ENCODE peak calls at places on chromosomes 11 and 22, in ten cellular contexts. One of them, this sample, is unnamed.

GRCh38 chr22:17775781-17776470 is 1.7 kb upstream of the BID start:
- DNase-seq in HepG2: no peak
- DNase-seq in heart left ventricle: peak; percentile 35
- DNase-seq in fibroblast of lung: no peak
- DNase-seq in fibroblast of the aortic adventitia: no peak
- DNase-seq in mammary epithelial cell: no peak
- DNase-seq in thoracic aorta: no peak
- DNase-seq in GM12865: no peak
- DNase-seq in left ventricle myocardium inferior: no peak
- DNase-seq in cardiac muscle cell: no peak
- DNase-seq in this sample: no peak

GRCh38 chr22:46017166-46017565 is 40.2 kb upstream of the WNT7B start:
- DNase-seq in thoracic aorta: no peak
- DNase-seq in fibroblast of lung: no peak
- DNase-seq in left ventricle myocardium inferior: no peak
- DNase-seq in HepG2: no peak
- DNase-seq in fibroblast of the aortic adventitia: no peak
- DNase-seq in mammary epithelial cell: no peak
- DNase-seq in GM12865: no peak
- DNase-seq in heart left ventricle: no peak
- DNase-seq in cardiac muscle cell: no peak
- DNase-seq in this sample: no peak

GRCh38 chr11:70191495-70192140 is 11.5 kb upstream of the FADD start:
- DNase-seq in GM12865: peak; percentile 64
- DNase-seq in fibroblast of lung: peak; percentile 49
- DNase-seq in thoracic aorta: no peak
- DNase-seq in fibroblast of the aortic adventitia: peak; percentile 47
- DNase-seq in mammary epithelial cell: peak; percentile 56
- DNase-seq in HepG2: peak; percentile 52
- DNase-seq in heart left ventricle: peak; percentile 90
- DNase-seq in cardiac muscle cell: peak; percentile 70
- DNase-seq in left ventricle myocardium inferior: peak; percentile 83
- DNase-seq in this sample: peak; percentile 40

GRCh38 chr11:108224366-108224765 is 1.5 kb downstream of the ATM start:
- DNase-seq in mammary epithelial cell: no peak
- DNase-seq in fibroblast of the aortic adventitia: no peak
- DNase-seq in GM12865: no peak
- DNase-seq in HepG2: no peak
- DNase-seq in left ventricle myocardium inferior: no peak
- DNase-seq in fibroblast of lung: no peak
- DNase-seq in thoracic aorta: no peak
- DNase-seq in cardiac muscle cell: no peak
- DNase-seq in heart left ventricle: no peak
- DNase-seq in this sample: no peak

GRCh38 chr22:45645526-45646414 is 25.9 kb upstream of the ATXN10 start:
- DNase-seq in GM12865: peak; percentile 76
- DNase-seq in cardiac muscle cell: peak; percentile 67
- DNase-seq in thoracic aorta: no peak
- DNase-seq in fibroblast of the aortic adventitia: peak; percentile 38
- DNase-seq in heart left ventricle: peak; percentile 86
- DNase-seq in fibroblast of lung: peak; percentile 37
- DNase-seq in left ventricle myocardium inferior: peak; percentile 70
- DNase-seq in HepG2: no peak
- DNase-seq in mammary epithelial cell: peak; percentile 46
- DNase-seq in this sample: peak; percentile 27

GRCh38 chr11:134272381-134273316 is 3.5 kb upstream of the GLB1L3 start:
- DNase-seq in fibroblast of the aortic adventitia: peak; percentile 40
- DNase-seq in GM12865: no peak
- DNase-seq in HepG2: peak; percentile 87
- DNase-seq in mammary epithelial cell: no peak
- DNase-seq in heart left ventricle: no peak
- DNase-seq in fibroblast of lung: peak; percentile 83
- DNase-seq in cardiac muscle cell: peak; percentile 76
- DNase-seq in left ventricle myocardium inferior: no peak
- DNase-seq in thoracic aorta: no peak
- DNase-seq in this sample: peak; percentile 42

GRCh38 chr22:46484861-46485595 is 52.4 kb downstream of the CELSR1 start:
- DNase-seq in mammary epithelial cell: no peak
- DNase-seq in fibroblast of the aortic adventitia: peak; percentile 42
- DNase-seq in heart left ventricle: no peak
- DNase-seq in left ventricle myocardium inferior: no peak
- DNase-seq in GM12865: no peak
- DNase-seq in cardiac muscle cell: no peak
- DNase-seq in fibroblast of lung: no peak
- DNase-seq in HepG2: no peak
- DNase-seq in thoracic aorta: no peak
- DNase-seq in this sample: peak; percentile 19

GRCh38 chr22:48517039-48518030 is 1310.3 kb downstream of the BRD1 start:
- DNase-seq in fibroblast of lung: no peak
- DNase-seq in heart left ventricle: no peak
- DNase-seq in mammary epithelial cell: no peak
- DNase-seq in thoracic aorta: no peak
- DNase-seq in GM12865: no peak
- DNase-seq in cardiac muscle cell: no peak
- DNase-seq in HepG2: peak; percentile 5
- DNase-seq in fibroblast of the aortic adventitia: no peak
- DNase-seq in left ventricle myocardium inferior: no peak
- DNase-seq in this sample: no peak

GRCh38 chr11:2263012-2263565 is 7.3 kb downstream of the ASCL2 start:
- DNase-seq in thoracic aorta: no peak
- DNase-seq in HepG2: no peak
- DNase-seq in fibroblast of lung: no peak
- DNase-seq in fibroblast of the aortic adventitia: no peak
- DNase-seq in left ventricle myocardium inferior: no peak
- DNase-seq in GM12865: no peak
- DNase-seq in heart left ventricle: no peak
- DNase-seq in mammary epithelial cell: no peak
- DNase-seq in cardiac muscle cell: no peak
- DNase-seq in this sample: no peak

GRCh38 chr11:3840870-3841425 is at the start of gene RHOG:
- DNase-seq in HepG2: peak; percentile 35
- DNase-seq in heart left ventricle: peak; percentile 93
- DNase-seq in thoracic aorta: peak; percentile 62
- DNase-seq in fibroblast of lung: peak; percentile 87
- DNase-seq in GM12865: peak; percentile 88
- DNase-seq in cardiac muscle cell: peak; percentile 89
- DNase-seq in left ventricle myocardium inferior: peak; percentile 87
- DNase-seq in mammary epithelial cell: peak; percentile 84
- DNase-seq in fibroblast of the aortic adventitia: peak; percentile 76
- DNase-seq in this sample: peak; percentile 91

GRCh38 chr22:35552186-35552842 is 11.7 kb downstream of the RASD2 start:
- DNase-seq in GM12865: peak; percentile 72
- DNase-seq in HepG2: peak; percentile 23
- DNase-seq in fibroblast of the aortic adventitia: no peak
- DNase-seq in heart left ventricle: no peak
- DNase-seq in fibroblast of lung: no peak
- DNase-seq in mammary epithelial cell: no peak
- DNase-seq in cardiac muscle cell: peak; percentile 43
- DNase-seq in left ventricle myocardium inferior: no peak
- DNase-seq in thoracic aorta: no peak
- DNase-seq in this sample: peak; percentile 30

GRCh38 chr11:102254047-102254446 is 63.2 kb upstream of the BIRC3 start:
- DNase-seq in left ventricle myocardium inferior: no peak
- DNase-seq in thoracic aorta: no peak
- DNase-seq in GM12865: no peak
- DNase-seq in fibroblast of lung: no peak
- DNase-seq in cardiac muscle cell: no peak
- DNase-seq in mammary epithelial cell: no peak
- DNase-seq in heart left ventricle: no peak
- DNase-seq in HepG2: no peak
- DNase-seq in fibroblast of the aortic adventitia: no peak
- DNase-seq in this sample: peak; percentile 35
- TF ChIP-seq CTCF in left ventricle myocardium inferior: peak; percentile 33
- TF ChIP-seq CTCF in thoracic aorta: no peak
- TF ChIP-seq CTCF in GM12865: peak; percentile 22
- TF ChIP-seq CTCF in fibroblast of lung: peak; percentile 23
- TF ChIP-seq CTCF in cardiac muscle cell: peak; percentile 23
- TF ChIP-seq CTCF in mammary epithelial cell: no peak
- TF ChIP-seq CTCF in heart left ventricle: no peak
- TF ChIP-seq CTCF in HepG2: peak; percentile 28
- TF ChIP-seq CTCF in fibroblast of the aortic adventitia: peak; percentile 9
- TF ChIP-seq CTCF in this sample: peak; percentile 35

GRCh38 chr11:47591764-47592163 is 2.4 kb downstream of the C1QTNF4 start:
- DNase-seq in cardiac muscle cell: no peak
- DNase-seq in mammary epithelial cell: no peak
- DNase-seq in GM12865: no peak
- DNase-seq in HepG2: no peak
- DNase-seq in left ventricle myocardium inferior: no peak
- DNase-seq in thoracic aorta: no peak
- DNase-seq in heart left ventricle: no peak
- DNase-seq in fibroblast of lung: no peak
- DNase-seq in fibroblast of the aortic adventitia: no peak
- DNase-seq in this sample: no peak

GRCh38 chr11:47589103-47589502 is 2.6 kb downstream of the FAM180B start:
- DNase-seq in cardiac muscle cell: no peak
- DNase-seq in fibroblast of lung: no peak
- DNase-seq in GM12865: no peak
- DNase-seq in fibroblast of the aortic adventitia: no peak
- DNase-seq in heart left ventricle: no peak
- DNase-seq in HepG2: no peak
- DNase-seq in thoracic aorta: no peak
- DNase-seq in left ventricle myocardium inferior: no peak
- DNase-seq in mammary epithelial cell: no peak
- DNase-seq in this sample: no peak

GRCh38 chr11:47592276-47592675 is 1.9 kb downstream of the C1QTNF4 start:
- DNase-seq in mammary epithelial cell: no peak
- DNase-seq in fibroblast of the aortic adventitia: no peak
- DNase-seq in left ventricle myocardium inferior: no peak
- DNase-seq in heart left ventricle: no peak
- DNase-seq in HepG2: no peak
- DNase-seq in GM12865: no peak
- DNase-seq in cardiac muscle cell: no peak
- DNase-seq in thoracic aorta: no peak
- DNase-seq in fibroblast of lung: no peak
- DNase-seq in this sample: no peak

GRCh38 chr11:47589504-47590025 is 3.1 kb downstream of the FAM180B start:
- DNase-seq in GM12865: no peak
- DNase-seq in fibroblast of lung: no peak
- DNase-seq in HepG2: no peak
- DNase-seq in left ventricle myocardium inferior: no peak
- DNase-seq in thoracic aorta: no peak
- DNase-seq in fibroblast of the aortic adventitia: no peak
- DNase-seq in mammary epithelial cell: no peak
- DNase-seq in heart left ventricle: no peak
- DNase-seq in cardiac muscle cell: peak; percentile 46
- DNase-seq in this sample: no peak

GRCh38 chr11:47590026-47590861 is 3.8 kb downstream of the FAM180B start:
- DNase-seq in fibroblast of lung: no peak
- DNase-seq in thoracic aorta: no peak
- DNase-seq in mammary epithelial cell: no peak
- DNase-seq in HepG2: no peak
- DNase-seq in GM12865: no peak
- DNase-seq in fibroblast of the aortic adventitia: no peak
- DNase-seq in heart left ventricle: peak; percentile 68
- DNase-seq in left ventricle myocardium inferior: no peak
- DNase-seq in cardiac muscle cell: peak; percentile 49
- DNase-seq in this sample: no peak
- H3K4me3 ChIP-seq in fibroblast of lung: no peak overlapping the region
- H3K4me3 ChIP-seq in thoracic aorta: peak overlapping the region; percentile 35
- H3K4me3 ChIP-seq in mammary epithelial cell: no peak overlapping the region
- H3K4me3 ChIP-seq in HepG2: no peak overlapping the region
- H3K4me3 ChIP-seq in GM12865: no peak overlapping the region
- H3K4me3 ChIP-seq in fibroblast of the aortic adventitia: no peak overlapping the region
- H3K4me3 ChIP-seq in heart left ventricle: peak overlapping the region; percentile 50
- H3K4me3 ChIP-seq in left ventricle myocardium inferior: peak overlapping the region; percentile 58
- H3K4me3 ChIP-seq in cardiac muscle cell: no peak overlapping the region
- H3K4me3 ChIP-seq in this sample: no peak overlapping the region

GRCh38 chr11:34887260-34887659 is 28.9 kb downstream of the APIP start:
- DNase-seq in thoracic aorta: no peak
- DNase-seq in GM12865: no peak
- DNase-seq in HepG2: no peak
- DNase-seq in fibroblast of lung: no peak
- DNase-seq in cardiac muscle cell: no peak
- DNase-seq in left ventricle myocardium inferior: no peak
- DNase-seq in heart left ventricle: no peak
- DNase-seq in fibroblast of the aortic adventitia: no peak
- DNase-seq in mammary epithelial cell: no peak
- DNase-seq in this sample: no peak

GRCh38 chr11:34891611-34892010 is 24.6 kb downstream of the APIP start:
- DNase-seq in thoracic aorta: no peak
- DNase-seq in GM12865: no peak
- DNase-seq in mammary epithelial cell: no peak
- DNase-seq in heart left ventricle: no peak
- DNase-seq in left ventricle myocardium inferior: no peak
- DNase-seq in cardiac muscle cell: no peak
- DNase-seq in fibroblast of lung: no peak
- DNase-seq in HepG2: peak; percentile 63
- DNase-seq in fibroblast of the aortic adventitia: no peak
- DNase-seq in this sample: no peak

GRCh38 chr11:34890812-34891211 is 25.4 kb downstream of the APIP start:
- DNase-seq in heart left ventricle: no peak
- DNase-seq in fibroblast of the aortic adventitia: peak; percentile 74
- DNase-seq in left ventricle myocardium inferior: no peak
- DNase-seq in thoracic aorta: no peak
- DNase-seq in mammary epithelial cell: peak; percentile 21
- DNase-seq in cardiac muscle cell: peak; percentile 73
- DNase-seq in GM12865: peak; percentile 21
- DNase-seq in fibroblast of lung: peak; percentile 81
- DNase-seq in HepG2: peak; percentile 59
- DNase-seq in this sample: peak; percentile 63

GRCh38 chr11:34886609-34887008 is 29.6 kb downstream of the APIP start:
- DNase-seq in fibroblast of the aortic adventitia: no peak
- DNase-seq in GM12865: no peak
- DNase-seq in heart left ventricle: no peak
- DNase-seq in left ventricle myocardium inferior: no peak
- DNase-seq in thoracic aorta: no peak
- DNase-seq in mammary epithelial cell: no peak
- DNase-seq in fibroblast of lung: no peak
- DNase-seq in cardiac muscle cell: no peak
- DNase-seq in HepG2: peak; percentile 28
- DNase-seq in this sample: no peak

DNA sequence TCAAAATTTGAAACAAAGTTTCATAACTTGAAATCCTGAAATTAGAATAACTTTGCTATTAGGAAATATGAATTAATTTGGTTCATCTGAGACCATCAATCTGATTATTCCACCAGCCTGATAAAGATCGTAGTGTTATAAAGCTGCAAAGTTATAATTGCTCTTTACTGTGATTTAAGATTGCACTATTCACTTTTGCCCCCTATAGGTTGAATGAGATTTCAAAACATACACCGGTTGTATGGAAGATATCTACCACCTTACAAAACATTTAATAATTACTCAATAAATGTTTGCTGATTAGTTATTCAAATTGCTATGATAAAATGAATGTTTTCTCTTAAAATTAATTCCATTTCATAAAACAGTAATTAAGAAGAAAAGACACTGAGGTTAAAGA is 26.1 kb downstream of the APIP start:
- DNase-seq in cardiac muscle cell: peak; percentile 28
- DNase-seq in left ventricle myocardium inferior: no peak
- DNase-seq in mammary epithelial cell: no peak
- DNase-seq in heart left ventricle: no peak
- DNase-seq in fibroblast of lung: peak; percentile 58
- DNase-seq in thoracic aorta: no peak
- DNase-seq in fibroblast of the aortic adventitia: peak; percentile 9
- DNase-seq in HepG2: no peak
- DNase-seq in GM12865: no peak
- DNase-seq in this sample: no peak
- TF ChIP-seq CTCF in cardiac muscle cell: peak; percentile 39
- TF ChIP-seq CTCF in left ventricle myocardium inferior: peak; percentile 19
- TF ChIP-seq CTCF in mammary epithelial cell: peak; percentile 26
- TF ChIP-seq CTCF in heart left ventricle: no peak
- TF ChIP-seq CTCF in fibroblast of lung: peak; percentile 50
- TF ChIP-seq CTCF in thoracic aorta: no peak
- TF ChIP-seq CTCF in fibroblast of the aortic adventitia: peak; percentile 35
- TF ChIP-seq CTCF in HepG2: peak; percentile 50
- TF ChIP-seq CTCF in GM12865: no peak
- TF ChIP-seq CTCF in this sample: peak; percentile 38

GRCh38 chr22:50303848-50304527 is 3.5 kb downstream of the PLXNB2 start:
- DNase-seq in GM12865: no peak
- DNase-seq in cardiac muscle cell: no peak
- DNase-seq in mammary epithelial cell: peak; percentile 47
- DNase-seq in thoracic aorta: no peak
- DNase-seq in fibroblast of lung: no peak
- DNase-seq in fibroblast of the aortic adventitia: no peak
- DNase-seq in heart left ventricle: no peak
- DNase-seq in left ventricle myocardium inferior: no peak
- DNase-seq in HepG2: peak; percentile 23
- DNase-seq in this sample: peak; percentile 19
- H3K4me3 ChIP-seq in GM12865: no peak overlapping the region
- H3K4me3 ChIP-seq in cardiac muscle cell: no peak overlapping the region
- H3K4me3 ChIP-seq in mammary epithelial cell: peak overlapping the region; percentile 30
- H3K4me3 ChIP-seq in thoracic aorta: peak overlapping the region; percentile 96
- H3K4me3 ChIP-seq in fibroblast of lung: peak overlapping the region; percentile 40
- H3K4me3 ChIP-seq in fibroblast of the aortic adventitia: peak overlapping the region; percentile 47
- H3K4me3 ChIP-seq in heart left ventricle: no peak overlapping the region
- H3K4me3 ChIP-seq in left ventricle myocardium inferior: peak overlapping the region; percentile 98
- H3K4me3 ChIP-seq in HepG2: no peak overlapping the region
- H3K4me3 ChIP-seq in this sample: no peak overlapping the region